ENCODE peak calls at places on chromosomes 6 and 20, in nine cellular contexts. One of them, this sample, is unnamed. For H3K4me1, the result is how much of the 10 kb centered on the place peaks cover.

GRCh38 chr6:170444811-170445211 is 108.3 kb downstream of the PSMB1 start:
- DNase-seq in H9: no peak
- DNase-seq in Peyer's patch: peak
- DNase-seq in A549: no peak
- DNase-seq in body of pancreas: no peak
- DNase-seq in effector memory CD4-positive, alpha-beta T cell: no peak
- DNase-seq in CD8-positive, alpha-beta T cell: no peak
- DNase-seq in lower lobe of right lung: no peak
- DNase-seq in GM23248: no peak
- DNase-seq in this sample: no peak

GRCh38 chr6:50845499-50846108 is 26.9 kb downstream of the TFAP2B start:
- DNase-seq in H9: peak
- DNase-seq in Peyer's patch: no peak
- DNase-seq in A549: no peak
- DNase-seq in body of pancreas: no peak
- DNase-seq in effector memory CD4-positive, alpha-beta T cell: no peak
- DNase-seq in CD8-positive, alpha-beta T cell: no peak
- DNase-seq in lower lobe of right lung: no peak
- DNase-seq in GM23248: no peak
- DNase-seq in this sample: no peak

GRCh38 chr6:90120327-90120726 is 176.3 kb downstream of the BACH2 start:
- DNase-seq in H9: no peak
- DNase-seq in Peyer's patch: no peak
- DNase-seq in A549: no peak
- DNase-seq in body of pancreas: no peak
- DNase-seq in effector memory CD4-positive, alpha-beta T cell: no peak
- DNase-seq in CD8-positive, alpha-beta T cell: no peak
- DNase-seq in lower lobe of right lung: no peak
- DNase-seq in GM23248: no peak
- DNase-seq in this sample: no peak

GRCh38 chr6:16723833-16724232 is 37.4 kb downstream of the ATXN1 start:
- DNase-seq in H9: peak
- DNase-seq in Peyer's patch: no peak
- DNase-seq in A549: no peak
- DNase-seq in body of pancreas: peak
- DNase-seq in effector memory CD4-positive, alpha-beta T cell: no peak
- DNase-seq in CD8-positive, alpha-beta T cell: no peak
- DNase-seq in lower lobe of right lung: no peak
- DNase-seq in GM23248: peak
- DNase-seq in this sample: peak

GRCh38 chr6:31065556-31065955 is 46.8 kb downstream of the C6orf15 start:
- DNase-seq in H9: no peak
- DNase-seq in Peyer's patch: no peak
- DNase-seq in A549: no peak
- DNase-seq in body of pancreas: no peak
- DNase-seq in effector memory CD4-positive, alpha-beta T cell: no peak
- DNase-seq in CD8-positive, alpha-beta T cell: no peak
- DNase-seq in lower lobe of right lung: no peak
- DNase-seq in GM23248: no peak
- DNase-seq in this sample: no peak

GRCh38 chr6:88492824-88493223 is 326.7 kb upstream of the CNR1 start:
- DNase-seq in H9: no peak
- DNase-seq in Peyer's patch: no peak
- DNase-seq in A549: peak
- DNase-seq in body of pancreas: no peak
- DNase-seq in effector memory CD4-positive, alpha-beta T cell: no peak
- DNase-seq in CD8-positive, alpha-beta T cell: no peak
- DNase-seq in lower lobe of right lung: no peak
- DNase-seq in GM23248: peak
- DNase-seq in this sample: peak

GRCh38 chr6:131367206-131367873 is 205.7 kb upstream of the ARG1 start:
- DNase-seq in H9: no peak
- DNase-seq in Peyer's patch: peak
- DNase-seq in A549: no peak
- DNase-seq in body of pancreas: no peak
- DNase-seq in effector memory CD4-positive, alpha-beta T cell: no peak
- DNase-seq in CD8-positive, alpha-beta T cell: no peak
- DNase-seq in lower lobe of right lung: no peak
- DNase-seq in GM23248: no peak
- DNase-seq in this sample: no peak

GRCh38 chr6:79031821-79032590 is 46.0 kb downstream of the PHIP start:
- DNase-seq in H9: no peak
- DNase-seq in Peyer's patch: no peak
- DNase-seq in A549: no peak
- DNase-seq in body of pancreas: no peak
- DNase-seq in effector memory CD4-positive, alpha-beta T cell: no peak
- DNase-seq in CD8-positive, alpha-beta T cell: no peak
- DNase-seq in lower lobe of right lung: no peak
- DNase-seq in GM23248: peak
- DNase-seq in this sample: no peak

GRCh38 chr6:169784941-169785340 is 33.5 kb downstream of the ERMARD start:
- DNase-seq in H9: peak
- DNase-seq in Peyer's patch: no peak
- DNase-seq in A549: no peak
- DNase-seq in body of pancreas: no peak
- DNase-seq in effector memory CD4-positive, alpha-beta T cell: no peak
- DNase-seq in CD8-positive, alpha-beta T cell: no peak
- DNase-seq in lower lobe of right lung: no peak
- DNase-seq in GM23248: no peak
- DNase-seq in this sample: no peak

GRCh38 chr20:46118481-46119020 is 437 bp downstream of the CD40 start:
- DNase-seq in H9: peak
- DNase-seq in Peyer's patch: no peak
- DNase-seq in A549: no peak
- DNase-seq in body of pancreas: peak
- DNase-seq in effector memory CD4-positive, alpha-beta T cell: no peak
- DNase-seq in CD8-positive, alpha-beta T cell: no peak
- DNase-seq in lower lobe of right lung: peak
- DNase-seq in GM23248: no peak
- DNase-seq in this sample: peak

GRCh38 chr6:113447088-113447831 is 409.9 kb upstream of the MARCKS start:
- DNase-seq in H9: no peak
- DNase-seq in Peyer's patch: no peak
- DNase-seq in A549: no peak
- DNase-seq in body of pancreas: peak
- DNase-seq in effector memory CD4-positive, alpha-beta T cell: no peak
- DNase-seq in CD8-positive, alpha-beta T cell: no peak
- DNase-seq in lower lobe of right lung: no peak
- DNase-seq in GM23248: peak
- DNase-seq in this sample: peak

DNA sequence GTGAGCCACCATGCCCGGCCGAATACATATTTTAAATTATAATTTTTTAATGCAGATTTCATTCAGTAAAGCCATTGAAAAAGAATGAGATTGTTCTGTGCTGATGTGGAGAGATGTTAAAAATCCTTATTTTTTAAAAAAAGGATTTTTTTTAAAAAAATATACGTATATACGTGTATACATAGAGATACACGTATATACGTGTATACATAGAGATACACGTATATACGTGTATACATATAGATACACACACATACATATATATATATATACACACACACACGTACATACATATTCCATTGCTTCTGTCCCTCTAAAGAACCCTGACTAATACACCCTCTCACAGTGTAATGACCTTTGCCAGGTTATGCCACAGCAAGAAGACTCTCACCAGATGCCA is 23.8 kb upstream of the TBC1D7 start:
- DNase-seq in H9: no peak
- DNase-seq in Peyer's patch: no peak
- DNase-seq in A549: no peak
- DNase-seq in body of pancreas: no peak
- DNase-seq in effector memory CD4-positive, alpha-beta T cell: no peak
- DNase-seq in CD8-positive, alpha-beta T cell: no peak
- DNase-seq in lower lobe of right lung: no peak
- DNase-seq in GM23248: no peak
- DNase-seq in this sample: no peak
- H3K4me1 ChIP-seq in H9: under half
- H3K4me1 ChIP-seq in Peyer's patch: under half
- H3K4me1 ChIP-seq in A549: under half
- H3K4me1 ChIP-seq in body of pancreas: under half
- H3K4me1 ChIP-seq in effector memory CD4-positive, alpha-beta T cell: under half
- H3K4me1 ChIP-seq in CD8-positive, alpha-beta T cell: under half
- H3K4me1 ChIP-seq in lower lobe of right lung: under half
- H3K4me1 ChIP-seq in GM23248: under half
- H3K4me1 ChIP-seq in this sample: under half

GRCh38 chr6:24382220-24382540 is 20.6 kb upstream of the MRS2 start:
- DNase-seq in H9: no peak
- DNase-seq in Peyer's patch: no peak
- DNase-seq in A549: no peak
- DNase-seq in body of pancreas: no peak
- DNase-seq in effector memory CD4-positive, alpha-beta T cell: no peak
- DNase-seq in CD8-positive, alpha-beta T cell: no peak
- DNase-seq in lower lobe of right lung: no peak
- DNase-seq in GM23248: no peak
- DNase-seq in this sample: no peak
- H3K27ac ChIP-seq in H9: no peak
- H3K27ac ChIP-seq in Peyer's patch: no peak
- H3K27ac ChIP-seq in A549: peak
- H3K27ac ChIP-seq in body of pancreas: no peak
- H3K27ac ChIP-seq in effector memory CD4-positive, alpha-beta T cell: no peak
- H3K27ac ChIP-seq in CD8-positive, alpha-beta T cell: no peak
- H3K27ac ChIP-seq in lower lobe of right lung: no peak
- H3K27ac ChIP-seq in GM23248: no peak
- H3K27ac ChIP-seq in this sample: peak

GRCh38 chr6:80623066-80623815 is 516.8 kb downstream of the BCKDHB start:
- DNase-seq in H9: no peak
- DNase-seq in Peyer's patch: no peak
- DNase-seq in A549: no peak
- DNase-seq in body of pancreas: no peak
- DNase-seq in effector memory CD4-positive, alpha-beta T cell: no peak
- DNase-seq in CD8-positive, alpha-beta T cell: no peak
- DNase-seq in lower lobe of right lung: no peak
- DNase-seq in GM23248: no peak
- DNase-seq in this sample: no peak
- H3K4me1 ChIP-seq in H9: under half
- H3K4me1 ChIP-seq in Peyer's patch: under half
- H3K4me1 ChIP-seq in A549: under half
- H3K4me1 ChIP-seq in body of pancreas: under half
- H3K4me1 ChIP-seq in effector memory CD4-positive, alpha-beta T cell: under half
- H3K4me1 ChIP-seq in CD8-positive, alpha-beta T cell: under half
- H3K4me1 ChIP-seq in lower lobe of right lung: under half
- H3K4me1 ChIP-seq in GM23248: under half
- H3K4me1 ChIP-seq in this sample: under half

DNA sequence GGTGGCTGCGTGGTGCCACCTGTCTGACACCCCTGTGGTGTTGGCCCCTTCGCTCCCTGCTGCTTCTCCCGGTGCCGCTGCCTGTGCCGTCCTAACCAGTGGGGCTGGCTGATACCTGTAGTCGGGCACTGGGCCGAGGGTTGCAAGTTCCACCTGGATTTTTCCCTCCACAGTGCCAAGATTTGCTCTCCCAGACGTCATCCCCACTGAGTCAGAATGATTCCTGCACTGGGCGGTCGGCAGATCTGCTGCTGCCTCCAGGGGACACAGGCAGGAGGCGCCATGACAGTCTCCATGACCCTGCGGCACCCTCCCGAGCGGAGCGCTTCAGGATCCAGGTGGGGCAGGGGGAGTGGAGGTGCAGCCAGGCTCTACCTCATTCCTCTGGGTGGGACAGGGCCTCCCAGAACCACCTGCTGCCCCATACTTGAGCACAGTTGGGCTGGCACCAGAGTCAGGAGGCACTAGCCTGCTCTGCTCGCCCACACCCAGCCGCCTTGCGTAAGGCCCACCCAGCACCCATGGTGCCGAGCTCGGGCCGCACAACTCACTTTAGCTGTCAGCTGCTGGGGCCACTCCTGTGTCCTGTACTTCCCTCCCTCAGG is 60.2 kb downstream of the TCP11 start:
- DNase-seq in H9: no peak
- DNase-seq in Peyer's patch: peak
- DNase-seq in A549: no peak
- DNase-seq in body of pancreas: no peak
- DNase-seq in effector memory CD4-positive, alpha-beta T cell: no peak
- DNase-seq in CD8-positive, alpha-beta T cell: no peak
- DNase-seq in lower lobe of right lung: no peak
- DNase-seq in GM23248: no peak
- DNase-seq in this sample: no peak
- H3K27ac ChIP-seq in H9: no peak
- H3K27ac ChIP-seq in Peyer's patch: no peak
- H3K27ac ChIP-seq in A549: no peak
- H3K27ac ChIP-seq in body of pancreas: no peak
- H3K27ac ChIP-seq in effector memory CD4-positive, alpha-beta T cell: no peak
- H3K27ac ChIP-seq in CD8-positive, alpha-beta T cell: no peak
- H3K27ac ChIP-seq in lower lobe of right lung: peak
- H3K27ac ChIP-seq in GM23248: no peak
- H3K27ac ChIP-seq in this sample: no peak

GRCh38 chr6:44037847-44038542 is 89.3 kb downstream of the MRPL14 start:
- DNase-seq in H9: no peak
- DNase-seq in Peyer's patch: no peak
- DNase-seq in A549: no peak
- DNase-seq in body of pancreas: no peak
- DNase-seq in effector memory CD4-positive, alpha-beta T cell: no peak
- DNase-seq in CD8-positive, alpha-beta T cell: no peak
- DNase-seq in lower lobe of right lung: no peak
- DNase-seq in GM23248: no peak
- DNase-seq in this sample: no peak

GRCh38 chr6:44040786-44041185 is 86.5 kb downstream of the MRPL14 start:
- DNase-seq in H9: no peak
- DNase-seq in Peyer's patch: peak
- DNase-seq in A549: no peak
- DNase-seq in body of pancreas: no peak
- DNase-seq in effector memory CD4-positive, alpha-beta T cell: no peak
- DNase-seq in CD8-positive, alpha-beta T cell: no peak
- DNase-seq in lower lobe of right lung: peak
- DNase-seq in GM23248: no peak
- DNase-seq in this sample: no peak

GRCh38 chr6:44039839-44040350 is 87.4 kb downstream of the MRPL14 start:
- DNase-seq in H9: no peak
- DNase-seq in Peyer's patch: peak
- DNase-seq in A549: no peak
- DNase-seq in body of pancreas: no peak
- DNase-seq in effector memory CD4-positive, alpha-beta T cell: no peak
- DNase-seq in CD8-positive, alpha-beta T cell: no peak
- DNase-seq in lower lobe of right lung: peak
- DNase-seq in GM23248: no peak
- DNase-seq in this sample: no peak

GRCh38 chr6:44038543-44039065 is 88.6 kb downstream of the MRPL14 start:
- DNase-seq in H9: no peak
- DNase-seq in Peyer's patch: peak
- DNase-seq in A549: no peak
- DNase-seq in body of pancreas: no peak
- DNase-seq in effector memory CD4-positive, alpha-beta T cell: no peak
- DNase-seq in CD8-positive, alpha-beta T cell: no peak
- DNase-seq in lower lobe of right lung: no peak
- DNase-seq in GM23248: no peak
- DNase-seq in this sample: no peak

DNA sequence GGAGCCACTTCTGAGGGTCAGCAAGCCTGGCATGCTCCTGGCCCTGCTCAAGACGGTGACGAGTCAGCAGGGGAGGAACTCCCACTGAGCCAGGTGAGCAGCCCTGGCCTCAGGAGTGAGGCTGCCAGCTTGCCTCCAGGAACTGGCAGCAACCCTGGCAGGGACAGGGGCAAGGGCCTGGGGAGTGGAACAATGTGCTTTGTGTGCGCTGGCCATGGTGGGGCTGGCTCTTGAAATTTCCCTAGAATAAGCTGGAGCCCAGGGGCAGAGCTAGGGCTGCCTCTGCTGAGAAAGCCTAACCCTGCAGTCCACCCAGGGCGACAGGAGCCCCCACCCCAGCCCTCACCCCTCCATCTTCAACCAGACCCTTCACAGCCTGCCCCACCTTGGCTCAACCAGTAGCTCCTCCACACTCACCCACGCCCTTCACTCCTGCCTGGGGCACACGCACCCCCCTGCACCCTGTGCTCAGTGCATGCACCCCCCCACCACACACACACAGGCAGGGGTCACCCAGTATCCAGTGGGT is 88.0 kb downstream of the MRPL14 start:
- DNase-seq in H9: no peak
- DNase-seq in Peyer's patch: peak
- DNase-seq in A549: no peak
- DNase-seq in body of pancreas: no peak
- DNase-seq in effector memory CD4-positive, alpha-beta T cell: no peak
- DNase-seq in CD8-positive, alpha-beta T cell: no peak
- DNase-seq in lower lobe of right lung: no peak
- DNase-seq in GM23248: no peak
- DNase-seq in this sample: no peak
- H3K4me1 ChIP-seq in H9: under half
- H3K4me1 ChIP-seq in Peyer's patch: under half
- H3K4me1 ChIP-seq in A549: half or more
- H3K4me1 ChIP-seq in body of pancreas: under half
- H3K4me1 ChIP-seq in effector memory CD4-positive, alpha-beta T cell: under half
- H3K4me1 ChIP-seq in CD8-positive, alpha-beta T cell: under half
- H3K4me1 ChIP-seq in lower lobe of right lung: under half
- H3K4me1 ChIP-seq in GM23248: half or more
- H3K4me1 ChIP-seq in this sample: under half

This sample was measured in A673.